ENCODE peak calls at places on chromosomes 1 and 21, in nine cellular contexts. U is GM23338, T is DND-41, X is fibroblast of lung, Z is SK-N-SH, F is mammary epithelial cell, R is H1, L is IMR-90, V is H9. N is an unnamed sample.

GRCh38 chr1:98914547-98914946 is 90.1 kb downstream of the PLPPR5 start:
- DNase-seq in U (no peak), T (no peak), X (no peak), Z (no peak), F (peak; percentile 12), R (no peak), L (peak; percentile 21), V (no peak), N (no peak)

GRCh38 chr1:43270421-43271095 is 775 bp downstream of the TMEM125 start:
- DNase-seq in U (peak; percentile 97), T (no peak), X (peak; percentile 30), Z (peak; percentile 17), F (peak; percentile 71), R (peak; percentile 88), L (no peak), V (peak; percentile 99), N (peak; percentile 69)

GRCh38 chr21:34878501-34878900 is 170.6 kb downstream of the RUNX1 start:
- DNase-seq in U (no peak), T (no peak), X (peak; percentile 58), Z (no peak), F (no peak), R (no peak), L (no peak), V (no peak), N (no peak)

GRCh38 chr1:76864383-76864782 is 2.9 kb upstream of the ST6GALNAC5 start:
- DNase-seq in U (peak; percentile 23), T (no peak), X (peak; percentile 58), Z (no peak), F (no peak), R (no peak), L (peak; percentile 4), V (no peak), N (peak; percentile 11)

GRCh38 chr1:942411-942821 is 16.6 kb downstream of the NOC2L start:
- DNase-seq in U (peak; percentile 70), T (no peak), X (peak; percentile 46), Z (peak; percentile 74), F (no peak), R (no peak), L (no peak), V (no peak), N (peak; percentile 76)

GRCh38 chr1:2347409-2347785 is 44.0 kb downstream of the MORN1 start:
- DNase-seq in U (no peak), T (no peak), X (no peak), Z (no peak), F (no peak), R (no peak), L (no peak), V (no peak), N (no peak)

GRCh38 chr1:3902546-3902945 is 2.5 kb upstream of the C1orf174 start:
- DNase-seq in U (no peak), T (peak; percentile 25), X (no peak), Z (no peak), F (no peak), R (no peak), L (no peak), V (no peak), N (no peak)

GRCh38 chr1:202170726-202171125 is 10.3 kb upstream of the PTPN7 start:
- DNase-seq in U (no peak), T (no peak), X (no peak), Z (no peak), F (no peak), R (no peak), L (no peak), V (no peak), N (no peak)

GRCh38 chr1:61472876-61473275 is 252.1 kb downstream of the TM2D1 start:
- DNase-seq in U (no peak), T (no peak), X (peak; percentile 35), Z (no peak), F (peak; percentile 62), R (no peak), L (no peak), V (no peak), N (no peak)

GRCh38 chr21:29326914-29327554 is 28.3 kb downstream of the BACH1 start:
- DNase-seq in U (no peak), T (no peak), X (no peak), Z (no peak), F (no peak), R (no peak), L (no peak), V (no peak), N (no peak)
- H4K20me1 ChIP-seq in U (peaks cover 5% of the 10 kb centered on the region), T (peaks cover 24% of the 10 kb centered on the region), X (no peaks in the 10 kb centered on the region), Z (peaks cover 55% of the 10 kb centered on the region), F (no peaks in the 10 kb centered on the region), R (no peaks in the 10 kb centered on the region), L (peaks cover 49% of the 10 kb centered on the region), V (no peaks in the 10 kb centered on the region), N (peaks cover 5% of the 10 kb centered on the region)

GRCh38 chr1:5993553-5994510 is 1.6 kb upstream of the NPHP4 start:
- DNase-seq in U (peak; percentile 67), T (no peak), X (no peak), Z (no peak), F (peak; percentile 6), R (peak; percentile 60), L (no peak), V (no peak), N (no peak)

GRCh38 chr1:5990913-5991783 is 1.1 kb downstream of the NPHP4 start:
- DNase-seq in U (peak; percentile 72), T (peak; percentile 56), X (peak; percentile 26), Z (peak; percentile 90), F (peak; percentile 23), R (no peak), L (peak; percentile 21), V (no peak), N (peak; percentile 87)

GRCh38 chr1:5992814-5993552 is 758 bp upstream of the NPHP4 start:
- DNase-seq in U (peak; percentile 57), T (peak; percentile 35), X (no peak), Z (peak; percentile 83), F (no peak), R (no peak), L (no peak), V (no peak), N (peak; percentile 63)

GRCh38 chr1:5991784-5992033 is 516 bp downstream of the NPHP4 start:
- DNase-seq in U (no peak), T (no peak), X (no peak), Z (peak; percentile 89), F (no peak), R (peak; percentile 74), L (no peak), V (no peak), N (no peak)

DNA sequence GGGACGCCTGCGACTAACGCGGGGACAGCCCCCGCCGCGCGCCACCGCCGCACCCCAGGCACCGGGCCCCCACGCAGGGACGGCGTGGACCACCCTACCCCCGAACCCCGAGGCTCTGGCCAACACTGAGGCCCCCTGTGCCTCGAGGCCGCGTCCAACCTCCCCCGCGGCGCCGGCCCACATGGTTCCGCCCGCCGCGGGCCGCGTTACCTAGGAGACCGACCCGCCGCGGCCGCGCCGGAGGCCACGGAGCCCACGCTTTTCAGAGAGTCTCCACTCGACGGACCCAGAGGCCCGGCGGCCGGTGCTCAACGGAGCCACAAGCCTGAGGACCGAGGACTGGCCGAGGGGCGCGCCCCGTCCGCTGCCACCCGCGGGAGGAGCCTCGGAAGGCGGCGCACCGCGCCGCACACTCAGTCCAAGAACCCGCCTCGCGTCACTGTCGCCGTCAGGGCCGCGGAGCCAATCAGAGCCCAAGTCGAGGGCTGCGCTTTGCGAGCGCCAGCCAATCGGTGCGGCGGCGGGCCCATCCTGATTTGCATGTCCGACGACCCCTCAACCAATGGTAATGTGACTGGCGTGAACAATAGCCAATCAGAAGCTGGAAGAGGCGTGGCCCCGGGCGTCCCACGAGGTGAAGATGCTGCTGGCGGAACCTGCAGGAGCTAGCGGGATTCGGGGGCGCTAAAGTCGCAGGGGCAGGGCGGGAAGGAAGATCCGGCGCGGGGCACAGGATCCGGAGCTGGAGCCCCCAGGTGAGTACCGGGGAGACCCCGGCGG is at the start of gene NPHP4:
- DNase-seq in U (peak; percentile 100), T (peak; percentile 100), X (peak; percentile 100), Z (peak; percentile 99), F (peak; percentile 100), R (peak; percentile 99), L (peak; percentile 100), V (peak; percentile 100), N (peak; percentile 100)
- TF ChIP-seq CTCF in U (no peak), T (peak; percentile 27), X (no peak), Z (peak; percentile 9), F (no peak), R (no peak), L (no peak), V (no peak), N (peak; percentile 10)

GRCh38 chr1:171501305-171502021 is 16.1 kb downstream of the PRRC2C start:
- DNase-seq in U (no peak), T (no peak), X (no peak), Z (no peak), F (no peak), R (no peak), L (no peak), V (no peak), N (no peak)

GRCh38 chr1:171495444-171495843 is 10.1 kb downstream of the PRRC2C start:
- DNase-seq in U (no peak), T (no peak), X (no peak), Z (no peak), F (no peak), R (no peak), L (peak; percentile 19), V (no peak), N (no peak)

GRCh38 chr1:171500803-171501202 is 15.5 kb downstream of the PRRC2C start:
- DNase-seq in U (no peak), T (no peak), X (no peak), Z (no peak), F (no peak), R (no peak), L (no peak), V (no peak), N (no peak)

GRCh38 chr1:171500304-171500703 is 15.0 kb downstream of the PRRC2C start:
- DNase-seq in U (no peak), T (no peak), X (no peak), Z (no peak), F (no peak), R (no peak), L (no peak), V (no peak), N (no peak)
- H4K20me1 ChIP-seq in U (peaks cover 78% of the 10 kb centered on the region), T (peaks cover 96% of the 10 kb centered on the region), X (peaks cover under 1% of the 10 kb centered on the region), Z (peaks cover 100% of the 10 kb centered on the region), F (peaks cover 39% of the 10 kb centered on the region), R (peaks cover 34% of the 10 kb centered on the region), L (peaks cover 95% of the 10 kb centered on the region), V (no peaks in the 10 kb centered on the region), N (peaks cover 99% of the 10 kb centered on the region)

GRCh38 chr1:181802466-181802865 is 259.0 kb downstream of the ZNF648 start:
- DNase-seq in U (no peak), T (no peak), X (no peak), Z (no peak), F (no peak), R (no peak), L (no peak), V (no peak), N (no peak)

GRCh38 chr1:181807251-181807650 is 254.3 kb downstream of the ZNF648 start:
- DNase-seq in U (no peak), T (no peak), X (no peak), Z (no peak), F (no peak), R (no peak), L (no peak), V (no peak), N (no peak)

GRCh38 chr1:181806791-181807190 is 254.7 kb downstream of the ZNF648 start:
- DNase-seq in U (peak; percentile 8), T (no peak), X (no peak), Z (no peak), F (no peak), R (no peak), L (no peak), V (no peak), N (peak; percentile 27)

GRCh38 chr1:181803421-181803820 is 258.1 kb downstream of the ZNF648 start:
- DNase-seq in U (no peak), T (no peak), X (no peak), Z (no peak), F (no peak), R (no peak), L (no peak), V (no peak), N (no peak)

GRCh38 chr1:181804989-181805388 is 256.5 kb downstream of the ZNF648 start:
- DNase-seq in U (no peak), T (no peak), X (no peak), Z (no peak), F (no peak), R (no peak), L (no peak), V (no peak), N (no peak)
- TF ChIP-seq CTCF in U (no peak), T (no peak), X (no peak), Z (no peak), F (no peak), R (no peak), L (no peak), V (no peak), N (no peak)

N was measured in neural progenitor cell.